ENCODE peak calls at places on chromosomes 4 and X, in six cellular contexts. Y, D, P, F, S and G are unnamed samples.

GRCh38 chr4:169070895-169071218 is 60.8 kb upstream of the CBR4 start:
- DNase-seq in Y (no peak), D (no peak), S (peak; percentile 64), P (no peak), F (peak; percentile 71), G (peak; percentile 83)

GRCh38 chr4:77308843-77309242 is 151.8 kb downstream of the CCNG2 start:
- DNase-seq in Y (no peak), P (no peak), S (no peak), D (no peak), F (no peak), G (no peak)

GRCh38 chrX:2697306-2697705 is 6.2 kb downstream of the CD99 start:
- DNase-seq in D (no peak), P (no peak), Y (no peak), S (no peak), F (no peak), G (no peak)

GRCh38 chr4:34105311-34105710 is 2139.0 kb downstream of the ARAP2 start:
- DNase-seq in S (no peak), D (no peak), Y (no peak), P (no peak), F (no peak), G (no peak)

GRCh38 chr4:4985844-4986243 is 33.4 kb downstream of the CYTL1 start:
- DNase-seq in D (no peak), Y (no peak), F (no peak), S (no peak), P (no peak), G (no peak)

GRCh38 chr4:26452565-26453531 is 37.4 kb downstream of the CCKAR start:
- DNase-seq in S (no peak), F (no peak), P (no peak), D (no peak), Y (peak; percentile 39), G (no peak)

GRCh38 chr4:2417196-2417764 is 1.2 kb downstream of the ZFYVE28 start:
- DNase-seq in P (no peak), Y (no peak), F (no peak), D (no peak), S (no peak), G (no peak)

GRCh38 chrX:136450050-136450830 is 37.5 kb upstream of the BRS3 start:
- DNase-seq in F (no peak), D (no peak), Y (no peak), P (no peak), S (no peak), G (no peak)

GRCh38 chrX:147958316-147958715 is 22.8 kb upstream of the FMR1NB start:
- DNase-seq in P (no peak), D (no peak), S (no peak), Y (no peak), F (no peak), G (no peak)

GRCh38 chrX:110691446-110691845 is 104.2 kb downstream of the CHRDL1 start:
- DNase-seq in S (no peak), D (no peak), Y (no peak), F (no peak), P (no peak), G (no peak)

GRCh38 chr4:12852338-12853307 is 631.5 kb downstream of the RAB28 start:
- DNase-seq in S (no peak), F (no peak), Y (no peak), D (no peak), P (no peak), G (no peak)